ENCODE peak calls at places on chromosomes 12 and 14, in nine cellular contexts. Z is sigmoid colon, H is transverse colon, L is stomach, B is ovary, C is uterus, G is upper lobe of left lung, Y is A549, Q is tibial nerve. W is an unnamed sample. For H3K4me1 and H3K9me3, the result is how much of the 10 kb centered on the place peaks cover.

GRCh38 chr12:49092086-49092815 is 2.4 kb downstream of the DHH start:
- DNase-seq in Z (no peak), H (no peak), L (no peak), B (peak), C (peak), G (no peak), Y (peak), Q (no peak), W (peak)

GRCh38 chr12:113299619-113300237 is 35.2 kb downstream of the SLC8B1 start:
- DNase-seq in Z (peak), H (peak), L (peak), B (peak), C (peak), G (peak), Y (peak), Q (no peak), W (no peak)

GRCh38 chr14:94514351-94514750 is 5.1 kb upstream of the SERPINA12 start:
- DNase-seq in Z (no peak), H (no peak), L (no peak), B (no peak), C (no peak), G (no peak), Y (no peak), Q (no peak), W (no peak)

GRCh38 chr14:51925980-51926379 is 63.4 kb upstream of the RTRAF start:
- DNase-seq in Z (no peak), H (no peak), L (no peak), B (no peak), C (no peak), G (no peak), Y (no peak), Q (no peak), W (no peak)

GRCh38 chr12:107760207-107760816 is 625 bp downstream of the PRDM4 start:
- DNase-seq in Z (peak), H (peak), L (no peak), B (no peak), C (no peak), G (peak), Y (peak), Q (peak), W (peak)

GRCh38 chr12:21478756-21479455 is 22.5 kb downstream of the RECQL start:
- DNase-seq in Z (no peak), H (no peak), L (no peak), B (no peak), C (no peak), G (no peak), Y (no peak), Q (no peak), W (no peak)

GRCh38 chr12:50121636-50122035 is 9.6 kb downstream of the COX14 start:
- DNase-seq in Z (peak), H (no peak), L (no peak), B (no peak), C (no peak), G (no peak), Y (no peak), Q (no peak), W (no peak)

GRCh38 chr12:121894633-121895032 is 6.0 kb downstream of the PSMD9 start:
- DNase-seq in Z (peak), H (no peak), L (no peak), B (no peak), C (peak), G (no peak), Y (peak), Q (no peak), W (no peak)

GRCh38 chr12:75602111-75602510 is 90.7 kb upstream of the KRR1 start:
- DNase-seq in Z (no peak), H (no peak), L (no peak), B (no peak), C (no peak), G (no peak), Y (no peak), Q (no peak), W (no peak)

GRCh38 chr12:94941440-94941862 is 62.0 kb downstream of the NDUFA12 start:
- DNase-seq in Z (no peak), H (no peak), L (no peak), B (no peak), C (peak), G (peak), Y (no peak), Q (peak), W (no peak)

GRCh38 chr14:24965934-24966593 is 83.9 kb downstream of the STXBP6 start:
- DNase-seq in Z (peak), H (peak), L (peak), B (no peak), C (no peak), G (peak), Y (no peak), Q (peak), W (no peak)

GRCh38 chr14:91417983-91418386 is 365 bp upstream of the CCDC88C start:
- DNase-seq in Z (no peak), H (peak), L (peak), B (peak), C (no peak), G (no peak), Y (peak), Q (no peak), W (no peak)

GRCh38 chr12:68037616-68038255 is 48.5 kb downstream of the IFNG-AS1 start:
- DNase-seq in Z (no peak), H (no peak), L (no peak), B (no peak), C (no peak), G (no peak), Y (no peak), Q (no peak), W (no peak)

GRCh38 chr12:51823875-51824565 is 24.5 kb downstream of the FIGNL2 start:
- DNase-seq in Z (no peak), H (peak), L (peak), B (no peak), C (no peak), G (no peak), Y (peak), Q (no peak), W (no peak)

GRCh38 chr14:44658389-44658696 is 151.3 kb upstream of the FSCB start:
- DNase-seq in Z (no peak), H (no peak), L (no peak), B (no peak), C (no peak), G (no peak), Y (no peak), Q (no peak), W (no peak)

GRCh38 chr12:129886541-129886940 is 17.3 kb downstream of the TMEM132D start:
- DNase-seq in Z (no peak), H (no peak), L (no peak), B (no peak), C (no peak), G (no peak), Y (no peak), Q (no peak), W (no peak)

GRCh38 chr12:57838594-57839302 is 7.8 kb downstream of the CTDSP2 start:
- DNase-seq in Z (no peak), H (no peak), L (no peak), B (no peak), C (no peak), G (no peak), Y (no peak), Q (no peak), W (no peak)

GRCh38 chr12:119693006-119693405 is 25.1 kb downstream of the PRKAB1 start:
- DNase-seq in Z (no peak), H (peak), L (peak), B (no peak), C (peak), G (peak), Y (no peak), Q (peak), W (no peak)

GRCh38 chr14:94028450-94028826 is 2.3 kb downstream of the OTUB2 start:
- DNase-seq in Z (no peak), H (no peak), L (no peak), B (no peak), C (no peak), G (no peak), Y (no peak), Q (no peak), W (no peak)

GRCh38 chr12:62724285-62724684 is 210.7 kb downstream of the PPM1H start:
- DNase-seq in Z (no peak), H (no peak), L (no peak), B (no peak), C (no peak), G (no peak), Y (no peak), Q (no peak), W (no peak)

GRCh38 chr12:67977668-67978067 is 11.6 kb upstream of the IFNG-AS1 start:
- DNase-seq in Z (no peak), H (no peak), L (no peak), B (no peak), C (no peak), G (no peak), Y (no peak), Q (no peak), W (no peak)

GRCh38 chr14:51834218-51834617 is 26.2 kb upstream of the GNG2 start:
- DNase-seq in Z (no peak), H (no peak), L (no peak), B (no peak), C (no peak), G (no peak), Y (no peak), Q (no peak), W (no peak)

GRCh38 chr14:34331728-34332623 is 130.1 kb downstream of the SPTSSA start:
- DNase-seq in Z (no peak), H (peak), L (peak), B (peak), C (peak), G (peak), Y (peak), Q (peak), W (peak)

GRCh38 chr14:62532186-62532585 is 513.1 kb downstream of the KCNH5 start:
- DNase-seq in Z (no peak), H (no peak), L (no peak), B (no peak), C (no peak), G (no peak), Y (no peak), Q (no peak), W (no peak)
- H3K4me1 ChIP-seq in Z (under half), H (under half), L (under half), B (under half), C (under half), G (under half), Y (under half), Q (under half), W (under half)

DNA sequence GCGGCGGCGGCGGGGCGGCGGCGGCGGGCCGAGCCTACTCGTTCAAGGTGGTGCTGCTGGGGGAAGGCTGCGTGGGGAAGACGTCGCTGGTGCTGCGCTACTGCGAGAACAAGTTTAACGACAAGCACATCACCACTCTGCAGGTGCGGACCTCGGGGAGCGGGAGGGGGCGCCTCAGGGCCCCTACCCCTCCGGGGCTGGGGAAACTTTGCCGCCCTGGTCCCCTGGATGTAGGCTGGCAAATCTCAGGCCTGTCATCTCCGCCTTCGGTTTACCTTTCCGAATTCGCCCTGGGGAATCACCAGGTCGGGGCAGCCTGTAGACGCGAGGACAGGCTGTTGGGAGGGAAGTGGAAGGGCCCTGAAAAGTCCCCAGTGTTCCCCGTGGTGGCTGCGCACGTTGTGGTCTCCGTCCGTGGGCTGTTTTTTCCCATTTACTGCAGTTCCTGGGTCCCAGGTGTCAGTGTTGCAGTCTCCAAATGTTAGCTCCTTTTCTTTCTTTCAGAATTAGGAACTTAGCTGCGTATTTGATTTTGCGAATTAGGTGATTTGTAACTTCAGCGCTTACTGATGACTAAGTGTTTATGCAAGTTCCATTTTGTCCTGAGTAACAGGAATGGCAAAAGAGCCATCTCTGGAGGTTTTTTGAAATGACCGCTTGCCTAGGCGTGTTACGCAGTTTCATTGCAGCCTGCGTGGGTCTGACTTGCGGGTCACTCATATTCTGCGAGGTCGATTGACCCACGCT is 656 bp downstream of the RAB21 start:
- DNase-seq in Z (peak), H (peak), L (peak), B (peak), C (peak), G (peak), Y (peak), Q (peak), W (no peak)
- TF ChIP-seq POLR2A in Z (no peak), H (peak), L (no peak), B (no peak), C (no peak), G (no peak), Y (no peak), Q (no peak), W (peak)

DNA sequence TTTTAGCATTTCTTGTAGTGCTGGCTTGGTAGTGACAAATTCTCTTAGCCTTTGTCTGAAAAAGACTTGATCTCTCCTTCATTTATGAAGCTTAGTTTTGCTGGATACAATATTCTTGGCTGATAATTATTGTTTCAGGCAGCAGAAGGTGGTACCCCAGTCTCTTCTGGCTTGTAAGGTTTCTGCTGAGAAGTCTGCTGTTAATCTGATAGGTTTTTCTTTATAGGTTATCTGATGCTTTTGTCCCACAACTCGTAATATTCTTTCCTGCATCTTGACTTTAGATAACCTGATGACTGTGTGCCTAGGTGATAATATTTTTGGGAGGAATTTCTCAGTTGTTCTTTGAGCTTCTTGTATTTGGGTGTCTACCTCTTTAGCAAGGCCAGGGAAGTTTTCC is 41.2 kb downstream of the AEBP2 start:
- DNase-seq in Z (no peak), H (no peak), L (no peak), B (no peak), C (no peak), G (no peak), Y (no peak), Q (no peak), W (no peak)
- H3K9me3 ChIP-seq in Z (under half), H (under half), L (under half), B (under half), C (under half), G (under half), Y (under half), Q (under half), W (under half)

GRCh38 chr12:53058674-53059433 is 9.0 kb downstream of the TNS2 start:
- DNase-seq in Z (peak), H (no peak), L (no peak), B (peak), C (no peak), G (no peak), Y (no peak), Q (peak), W (no peak)

GRCh38 chr12:53057816-53058500 is 8.1 kb downstream of the TNS2 start:
- DNase-seq in Z (peak), H (no peak), L (peak), B (no peak), C (no peak), G (no peak), Y (no peak), Q (peak), W (no peak)

GRCh38 chr12:53060064-53060720 is 10.3 kb downstream of the TNS2 start:
- DNase-seq in Z (no peak), H (no peak), L (no peak), B (no peak), C (no peak), G (no peak), Y (no peak), Q (no peak), W (peak)

GRCh38 chr12:53060721-53061276 is 10.9 kb downstream of the TNS2 start:
- DNase-seq in Z (peak), H (no peak), L (peak), B (peak), C (no peak), G (no peak), Y (no peak), Q (no peak), W (peak)

GRCh38 chr12:53059434-53060063 is 9.7 kb downstream of the TNS2 start:
- DNase-seq in Z (no peak), H (no peak), L (no peak), B (no peak), C (no peak), G (no peak), Y (no peak), Q (no peak), W (peak)
- H3K4me1 ChIP-seq in Z (under half), H (under half), L (under half), B (under half), C (under half), G (half or more), Y (under half), Q (under half), W (under half)

DNA sequence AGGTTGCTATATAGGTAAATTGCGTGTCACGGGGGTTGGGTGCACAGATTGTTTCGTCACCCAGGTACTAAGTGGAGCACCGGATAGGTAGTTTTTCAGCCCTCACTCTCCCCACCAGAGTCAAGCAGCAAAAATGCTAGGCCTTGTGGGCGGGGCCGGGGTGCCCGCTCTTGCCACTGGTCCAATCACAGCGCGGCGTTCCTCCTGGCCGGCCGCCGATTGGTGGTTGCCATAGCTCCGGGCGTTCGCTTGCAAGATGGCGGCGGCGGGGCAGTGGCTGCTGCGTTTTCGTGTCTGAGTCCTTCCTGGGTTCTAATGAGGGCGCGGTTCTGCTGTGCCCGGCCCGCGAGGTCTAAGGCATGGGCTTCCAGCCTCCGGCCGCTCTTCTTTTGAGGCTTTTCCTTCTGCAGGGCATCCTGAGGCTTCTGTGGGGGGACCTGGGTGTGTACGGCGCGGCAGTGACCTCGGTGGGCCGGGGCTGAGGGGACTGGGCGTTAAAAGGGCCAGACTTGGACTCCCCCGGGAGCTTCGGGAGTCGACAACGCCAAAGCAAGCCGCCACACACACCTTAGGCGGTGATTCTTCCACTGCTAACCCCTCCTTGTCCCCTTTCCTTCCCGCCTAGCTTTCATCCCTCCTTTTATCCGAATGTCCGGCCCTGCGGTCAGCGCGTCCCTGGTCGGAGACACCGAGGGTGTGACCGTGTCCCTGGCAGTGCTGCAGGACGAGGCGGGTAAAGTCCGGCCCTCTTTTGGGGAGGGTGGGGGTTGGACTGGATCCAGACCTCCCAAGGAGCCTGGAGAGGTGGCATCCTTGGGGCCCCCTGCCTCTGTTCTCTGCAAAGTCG is at the start of gene TCTN2:
- DNase-seq in Z (peak), H (peak), L (peak), B (peak), C (peak), G (peak), Y (peak), Q (peak), W (peak)
- TF ChIP-seq POLR2A in Z (no peak), H (no peak), L (no peak), B (no peak), C (no peak), G (peak), Y (peak), Q (no peak), W (no peak)

DNA sequence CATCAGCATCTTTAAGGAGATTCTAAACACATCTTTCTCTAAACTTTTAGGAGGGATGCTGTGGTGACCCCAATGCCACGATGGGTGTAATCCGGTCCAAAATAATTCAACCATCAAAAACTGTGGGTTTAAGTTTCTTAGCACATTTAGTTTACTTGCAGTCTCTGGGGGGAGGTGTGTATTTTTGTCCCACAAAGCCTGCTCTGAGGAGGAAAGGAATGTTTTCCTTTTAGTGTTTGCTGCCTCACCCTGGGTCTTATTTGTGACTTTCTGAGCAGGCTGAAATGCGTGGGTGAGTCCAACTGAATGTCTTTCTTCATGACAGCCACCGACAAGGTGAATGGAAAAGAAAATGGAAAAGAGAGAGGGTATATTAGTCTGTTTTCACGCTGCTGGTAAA is 1324.7 kb downstream of the AACS start:
- DNase-seq in Z (no peak), H (no peak), L (no peak), B (no peak), C (no peak), G (no peak), Y (no peak), Q (no peak), W (no peak)
- H3K9me3 ChIP-seq in Z (under half), H (under half), L (under half), B (under half), C (under half), G (under half), Y (under half), Q (under half), W (under half)

GRCh38 chr14:103526247-103526913 is 2.6 kb upstream of the TRMT61A start:
- DNase-seq in Z (no peak), H (peak), L (no peak), B (no peak), C (no peak), G (no peak), Y (no peak), Q (no peak), W (no peak)
- H3K4me1 ChIP-seq in Z (under half), H (half or more), L (half or more), B (under half), C (under half), G (under half), Y (half or more), Q (half or more), W (under half)

DNA sequence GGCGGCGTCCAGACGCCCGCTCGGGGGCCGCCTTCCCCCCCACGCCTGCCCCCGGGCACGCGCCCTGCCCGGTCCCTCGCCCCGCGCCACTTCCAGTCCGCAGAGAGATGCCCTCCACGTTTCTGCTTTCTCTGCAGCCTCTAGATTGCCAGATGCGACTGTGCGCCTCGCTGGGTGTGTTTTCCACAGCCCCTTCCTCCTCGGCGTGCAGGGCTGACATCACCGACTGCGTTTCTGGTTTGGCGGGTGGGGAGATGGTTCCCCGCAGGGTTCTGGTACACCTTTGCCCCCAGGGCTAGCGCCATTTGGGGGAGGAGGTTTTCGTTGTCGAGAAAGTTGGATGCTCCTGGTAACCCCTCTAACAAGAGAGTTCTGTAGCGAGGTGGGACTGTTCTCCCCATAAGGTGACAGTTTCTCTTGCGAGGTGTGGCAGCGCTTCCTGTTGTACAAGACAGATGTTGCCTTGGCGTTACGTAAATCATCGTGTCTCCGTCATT is 1.5 kb downstream of the CALM1 start:
- DNase-seq in Z (peak), H (peak), L (peak), B (no peak), C (no peak), G (peak), Y (no peak), Q (peak), W (peak)
- TF ChIP-seq POLR2A in Z (no peak), H (peak), L (no peak), B (no peak), C (no peak), G (no peak), Y (no peak), Q (no peak), W (no peak)